ENCODE peak calls at places on chromosomes 3 and 15, in eight cellular contexts. X, L, E, Q, M, I, S and H are unnamed samples.

GRCh38 chr15:51160484-51160883 is 65.8 kb upstream of the TNFAIP8L3 start:
- DNase-seq in M (no peak), E (peak), I (no peak), X (no peak), L (no peak), Q (no peak), S (no peak), H (no peak)

GRCh38 chr15:39888243-39888642 is 31.8 kb downstream of the GPR176 start:
- DNase-seq in E (no peak), Q (no peak), S (no peak), L (no peak), M (no peak), X (no peak), I (no peak), H (no peak)

GRCh38 chr3:178703268-178703975 is 167.2 kb downstream of the KCNMB2 start:
- DNase-seq in S (no peak), Q (no peak), X (no peak), M (no peak), I (no peak), E (no peak), L (peak), H (no peak)

GRCh38 chr3:37386627-37387230 is 212.3 kb upstream of the LRRFIP2 start:
- DNase-seq in L (no peak), S (no peak), Q (no peak), E (no peak), I (no peak), M (no peak), X (no peak), H (no peak)

GRCh38 chr3:114552527-114552812 is 258.6 kb downstream of the TIGIT start:
- DNase-seq in E (no peak), S (no peak), X (no peak), Q (no peak), I (no peak), M (no peak), L (no peak), H (no peak)

GRCh38 chr3:38644016-38644661 is 5.3 kb downstream of the SCN5A start:
- DNase-seq in X (no peak), L (no peak), I (no peak), Q (no peak), M (no peak), S (peak), E (no peak), H (no peak)

GRCh38 chr3:184428561-184429175 is 48.8 kb downstream of the CHRD start:
- DNase-seq in S (no peak), E (peak), I (no peak), M (no peak), Q (no peak), X (no peak), L (no peak), H (no peak)

GRCh38 chr3:57518276-57518914 is 25.7 kb downstream of the DNAH12 start:
- DNase-seq in I (no peak), L (no peak), Q (no peak), S (no peak), E (no peak), X (no peak), M (no peak), H (no peak)

GRCh38 chr3:190883973-190884832 is 21.7 kb upstream of the GMNC start:
- DNase-seq in E (peak), M (peak), S (no peak), X (peak), L (peak), Q (no peak), I (no peak), H (no peak)

GRCh38 chr3:57512174-57512573 is 32.0 kb downstream of the DNAH12 start:
- DNase-seq in X (no peak), L (no peak), M (no peak), S (no peak), E (no peak), Q (no peak), I (no peak), H (no peak)

GRCh38 chr3:126784254-126784653 is 80.2 kb downstream of the CHCHD6 start:
- DNase-seq in L (no peak), Q (no peak), E (no peak), I (no peak), S (no peak), X (peak), M (no peak), H (no peak)

DNA sequence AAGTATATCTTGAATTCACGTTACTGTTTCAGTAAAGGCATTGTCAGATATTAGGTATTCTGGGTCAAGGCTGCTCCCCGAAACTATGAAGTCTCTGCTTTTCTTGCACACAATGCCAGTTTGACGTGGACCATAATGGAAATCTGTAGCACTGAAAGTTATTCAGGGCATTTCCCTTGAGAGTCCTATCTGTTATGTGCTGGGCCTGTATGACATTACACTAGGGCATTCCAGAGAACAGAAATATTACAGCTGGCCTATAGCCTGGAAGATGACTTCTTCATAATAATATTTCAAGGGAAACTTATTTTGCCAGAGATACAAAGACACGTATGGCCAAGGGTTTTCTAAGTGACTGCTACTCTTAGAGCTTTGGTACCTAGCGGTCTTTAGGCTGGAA is 613.6 kb upstream of the CBLB start:
- DNase-seq in E (no peak), Q (no peak), X (no peak), I (no peak), M (no peak), L (no peak), S (no peak), H (no peak)
- H3K27ac ChIP-seq in E (no peak), Q (no peak), X (no peak), I (no peak), M (no peak), L (no peak), S (no peak), H (no peak)

GRCh38 chr3:149333518-149333859 is at the start of gene TM4SF18:
- DNase-seq in E (no peak), M (no peak), I (no peak), L (no peak), S (no peak), Q (no peak), X (no peak), H (no peak)
- H3K27ac ChIP-seq in E (peak), M (no peak), I (peak), L (no peak), S (peak), Q (peak), X (no peak), H (peak)

DNA sequence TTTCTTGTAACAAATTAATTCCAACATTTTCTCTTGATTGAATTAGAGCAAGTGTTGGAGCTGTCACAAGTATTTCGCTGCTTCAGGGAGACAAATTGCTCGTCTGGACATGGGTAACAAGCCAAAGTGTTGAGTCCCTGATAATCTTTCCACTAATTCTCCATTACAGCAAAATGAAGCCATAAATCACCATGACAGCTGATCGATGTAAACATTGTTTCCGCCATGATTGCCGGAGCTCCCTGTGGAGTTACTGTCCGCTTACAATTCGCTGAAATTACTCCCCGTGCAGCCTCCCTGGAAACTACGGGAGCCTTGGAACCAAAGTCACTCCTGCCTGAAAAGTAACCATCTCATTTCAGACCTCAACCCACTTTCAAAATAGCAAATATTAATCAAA is 47.4 kb downstream of the SHOX2 start:
- DNase-seq in X (no peak), M (no peak), E (no peak), L (no peak), I (no peak), S (no peak), Q (no peak), H (no peak)
- H3K27ac ChIP-seq in X (no peak), M (no peak), E (no peak), L (no peak), I (no peak), S (no peak), Q (no peak), H (no peak)

GRCh38 chr3:123733341-123733740 is 148.5 kb upstream of the HACD2 start:
- DNase-seq in Q (no peak), E (no peak), S (no peak), M (no peak), X (no peak), I (no peak), L (peak), H (no peak)

GRCh38 chr3:123734527-123734902 is 149.6 kb downstream of the MYLK start:
- DNase-seq in M (no peak), S (no peak), Q (no peak), I (no peak), L (no peak), E (no peak), X (no peak), H (no peak)

GRCh38 chr3:123733805-123734526 is 149.1 kb upstream of the HACD2 start:
- DNase-seq in M (no peak), L (peak), I (no peak), E (no peak), X (no peak), Q (no peak), S (peak), H (no peak)

GRCh38 chr3:123730816-123731215 is 146.0 kb upstream of the HACD2 start:
- DNase-seq in X (no peak), L (no peak), M (no peak), E (no peak), Q (no peak), S (no peak), I (no peak), H (no peak)

DNA sequence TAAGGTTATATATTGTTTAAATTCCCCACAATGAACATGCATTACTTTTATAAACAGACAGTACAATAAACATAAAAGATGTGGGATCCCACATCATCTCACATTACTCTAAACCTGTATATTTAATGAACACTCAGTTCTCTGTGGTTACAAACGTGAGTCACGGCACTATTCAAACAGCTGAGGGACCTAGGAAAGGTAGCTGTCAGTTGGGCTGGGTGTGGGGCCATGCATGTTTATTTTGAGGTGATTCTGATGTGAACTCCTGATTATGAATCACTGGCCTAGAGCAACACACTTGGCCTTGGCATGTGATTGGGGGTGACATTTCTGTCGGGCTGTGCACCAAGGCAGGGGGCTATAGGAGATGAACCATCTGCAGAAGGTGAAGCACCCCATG is 147.6 kb upstream of the HACD2 start:
- DNase-seq in S (peak), E (no peak), X (no peak), Q (no peak), M (no peak), L (peak), I (no peak), H (no peak)
- H3K27ac ChIP-seq in S (peak), E (no peak), X (no peak), Q (no peak), M (no peak), L (peak), I (no peak), H (no peak)

GRCh38 chr15:89002281-89002761 is 85.9 kb upstream of the ABHD2 start:
- DNase-seq in E (no peak), Q (no peak), M (peak), S (peak), X (no peak), I (peak), L (peak), H (no peak)
- H3K27ac ChIP-seq in E (no peak), Q (peak), M (no peak), S (peak), X (no peak), I (peak), L (no peak), H (no peak)

DNA sequence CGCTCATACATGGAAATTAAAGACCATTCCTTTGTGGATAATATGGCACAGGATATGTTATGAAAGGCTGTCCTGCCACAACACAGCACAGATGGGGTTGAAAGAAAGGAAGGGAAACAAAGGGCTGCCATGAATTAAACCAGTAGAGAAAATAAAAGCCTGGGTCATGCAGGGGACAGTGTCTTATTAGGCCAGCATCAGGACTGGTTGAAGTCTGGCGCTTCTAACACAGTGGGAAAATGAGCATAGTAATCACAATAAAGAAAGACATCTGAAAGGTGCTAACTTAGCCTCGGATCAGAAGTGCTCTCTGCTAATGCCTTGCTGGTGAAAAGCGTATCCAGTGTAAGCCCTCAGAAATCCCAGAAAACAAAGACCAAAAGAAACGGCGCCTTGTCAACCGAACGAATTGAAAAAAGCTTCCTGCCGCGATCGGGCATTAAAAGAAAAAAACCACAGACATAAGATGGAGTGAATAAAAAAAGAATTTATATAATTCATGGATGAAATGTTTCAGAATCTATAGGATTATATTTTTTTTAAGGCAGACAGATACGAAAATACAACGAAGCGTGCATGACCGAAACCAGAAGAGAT is 578 bp upstream of the MKRN3 start:
- DNase-seq in M (no peak), I (no peak), L (no peak), S (no peak), Q (no peak), X (peak), E (no peak), H (no peak)
- H3K27ac ChIP-seq in M (no peak), I (no peak), L (no peak), S (no peak), Q (no peak), X (peak), E (peak), H (peak)

GRCh38 chr3:14837188-14837587 is 18.4 kb downstream of the FGD5 start:
- DNase-seq in Q (no peak), S (no peak), L (no peak), E (no peak), I (no peak), X (no peak), M (no peak), H (no peak)

GRCh38 chr3:14841836-14842235 is 23.1 kb downstream of the FGD5 start:
- DNase-seq in L (no peak), I (no peak), M (no peak), E (no peak), S (no peak), Q (no peak), X (no peak), H (peak)

GRCh38 chr3:14837864-14838263 is 19.1 kb downstream of the FGD5 start:
- DNase-seq in I (peak), Q (no peak), M (no peak), S (no peak), E (no peak), L (no peak), X (no peak), H (no peak)

GRCh38 chr3:14842277-14842676 is 23.5 kb downstream of the FGD5 start:
- DNase-seq in M (no peak), E (no peak), L (no peak), S (no peak), X (no peak), I (no peak), Q (no peak), H (no peak)

DNA sequence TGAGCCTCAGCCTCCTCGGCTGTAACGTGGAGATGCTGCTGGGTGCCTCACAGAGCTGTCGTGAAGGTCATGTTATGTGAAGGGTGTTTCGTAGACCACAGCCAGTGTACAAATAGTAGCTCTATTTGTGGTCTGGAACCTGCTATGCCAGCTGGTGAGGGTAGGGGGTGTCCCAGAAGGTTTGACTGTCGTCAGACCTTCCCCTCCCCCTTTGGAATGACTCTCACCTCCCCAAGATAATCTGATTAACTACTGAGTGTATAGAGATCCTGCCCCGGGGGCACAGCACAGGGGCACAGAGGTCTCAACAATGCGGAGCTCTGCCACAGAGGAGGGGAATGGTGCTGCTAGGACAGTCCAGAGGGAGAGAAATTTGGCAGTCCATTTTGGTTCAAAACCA is 20.5 kb downstream of the FGD5 start:
- DNase-seq in M (no peak), I (no peak), X (peak), L (no peak), E (no peak), S (no peak), Q (no peak), H (no peak)
- H3K27ac ChIP-seq in M (no peak), I (peak), X (no peak), L (no peak), E (no peak), S (no peak), Q (peak), H (peak)

DNA sequence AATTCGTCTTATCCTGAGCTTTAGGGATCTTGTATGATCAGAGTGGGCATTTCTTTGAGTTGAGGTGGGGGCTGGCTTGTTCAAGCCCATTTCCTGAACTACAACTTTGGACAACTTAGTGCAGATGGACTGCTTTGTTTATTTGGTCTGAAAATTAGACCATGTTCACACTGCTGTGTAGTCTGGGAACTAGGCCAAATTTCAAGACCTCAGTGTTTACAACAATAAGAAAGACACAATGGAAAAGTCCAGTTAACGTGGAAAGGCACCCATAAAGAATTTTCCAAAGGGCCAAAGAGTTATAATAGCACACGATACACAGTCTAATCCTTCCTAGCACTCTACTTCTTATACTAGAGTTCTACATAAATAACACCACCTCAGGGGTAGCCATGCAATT is 60.8 kb downstream of the ATP8B4 start:
- DNase-seq in M (no peak), X (no peak), S (no peak), I (no peak), L (no peak), Q (no peak), E (no peak), H (no peak)
- H3K27ac ChIP-seq in M (no peak), X (no peak), S (no peak), I (no peak), L (no peak), Q (no peak), E (no peak), H (no peak)